ENCODE peak calls at places on chromosome 18, in eight cellular contexts. G, Q, A, Y, V, H, L and U are unnamed samples.

GRCh38 chr18:58225101-58225500 is 181.1 kb downstream of the NEDD4L start:
- DNase-seq in G (no peak), Q (no peak), A (no peak), Y (no peak), V (peak; percentile 62), H (no peak), L (no peak), U (no peak)

GRCh38 chr18:78878335-78878734 is 101.3 kb upstream of the SALL3 start:
- DNase-seq in G (no peak), Q (no peak), A (no peak), Y (no peak), V (no peak), H (no peak), L (no peak), U (no peak)

GRCh38 chr18:75208836-75209128 is 157 bp downstream of the PTGR3 start:
- DNase-seq in G (no peak), Q (peak; percentile 57), A (no peak), Y (no peak), V (no peak), H (peak; percentile 29), L (peak; percentile 64), U (no peak)

GRCh38 chr18:75031717-75032317 is 177.1 kb downstream of the PTGR3 start:
- DNase-seq in G (no peak), Q (no peak), A (no peak), Y (no peak), V (no peak), H (no peak), L (no peak), U (no peak)

GRCh38 chr18:67574749-67575148 is 58.2 kb upstream of the DSEL start:
- DNase-seq in G (no peak), Q (no peak), A (no peak), Y (no peak), V (no peak), H (no peak), L (no peak), U (no peak)

GRCh38 chr18:72458256-72458655 is 85.9 kb downstream of the CBLN2 start:
- DNase-seq in G (no peak), Q (no peak), A (no peak), Y (no peak), V (no peak), H (no peak), L (no peak), U (no peak)

GRCh38 chr18:48826806-48827205 is 124.0 kb downstream of the SMAD7 start:
- DNase-seq in G (no peak), Q (no peak), A (no peak), Y (no peak), V (no peak), H (peak; percentile 14), L (peak; percentile 24), U (peak; percentile 18)

GRCh38 chr18:59049726-59050660 is 89.7 kb upstream of the SEC11C start:
- DNase-seq in G (no peak), Q (no peak), A (peak; percentile 11), Y (no peak), V (no peak), H (no peak), L (no peak), U (no peak)

GRCh38 chr18:30684825-30685481 is 357.6 kb downstream of the DSC3 start:
- DNase-seq in G (no peak), Q (no peak), A (no peak), Y (no peak), V (no peak), H (no peak), L (no peak), U (no peak)

GRCh38 chr18:12271376-12272235 is 17.4 kb downstream of the CIDEA start:
- DNase-seq in G (no peak), Q (peak; percentile 79), A (peak; percentile 86), Y (peak; percentile 72), V (peak; percentile 92), H (peak; percentile 44), L (peak; percentile 68), U (peak; percentile 74)

GRCh38 chr18:33372442-33372841 is 68.1 kb downstream of the CCDC178 start:
- DNase-seq in G (no peak), Q (no peak), A (no peak), Y (no peak), V (no peak), H (no peak), L (no peak), U (no peak)

GRCh38 chr18:55858661-55859111 is 270.7 kb upstream of the TCF4 start:
- DNase-seq in G (no peak), Q (no peak), A (no peak), Y (no peak), V (peak; percentile 71), H (no peak), L (no peak), U (no peak)
- H3K4me3 ChIP-seq in G (peak overlapping the region; percentile 21), Q (peak overlapping the region; percentile 49), A (no peak overlapping the region), Y (no peak overlapping the region), V (peak overlapping the region; percentile 80), H (peak overlapping the region; percentile 27), L (no peak overlapping the region), U (no peak overlapping the region)

DNA sequence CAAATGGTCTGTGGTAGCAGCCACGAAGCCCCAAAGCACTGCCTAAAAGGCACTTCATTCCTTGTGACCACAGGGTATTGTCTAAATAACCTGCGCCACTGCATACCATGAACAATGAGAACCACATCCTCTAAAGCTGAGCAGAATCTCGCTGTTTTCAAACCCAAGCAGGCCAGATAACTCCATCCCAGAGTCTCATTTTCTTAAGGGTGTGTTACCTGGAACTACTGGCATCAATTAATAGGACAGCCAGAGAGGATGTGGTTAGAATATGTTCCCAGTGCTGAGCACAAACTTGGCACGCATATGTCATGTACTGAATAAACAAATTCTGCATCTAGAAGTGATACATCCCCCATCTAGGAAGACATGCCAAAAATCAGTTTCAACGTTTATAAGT is 13.0 kb downstream of the VPS4B start:
- DNase-seq in G (no peak), Q (no peak), A (no peak), Y (no peak), V (no peak), H (no peak), L (no peak), U (no peak)
- H3K36me3 ChIP-seq in G (peaks cover 3% of the 10 kb centered on the region), Q (peaks cover 82% of the 10 kb centered on the region), A (peaks cover 10% of the 10 kb centered on the region), Y (peaks cover 25% of the 10 kb centered on the region), V (peaks cover 52% of the 10 kb centered on the region), H (peaks cover 47% of the 10 kb centered on the region), L (no peaks in the 10 kb centered on the region), U (peaks cover 73% of the 10 kb centered on the region)

DNA sequence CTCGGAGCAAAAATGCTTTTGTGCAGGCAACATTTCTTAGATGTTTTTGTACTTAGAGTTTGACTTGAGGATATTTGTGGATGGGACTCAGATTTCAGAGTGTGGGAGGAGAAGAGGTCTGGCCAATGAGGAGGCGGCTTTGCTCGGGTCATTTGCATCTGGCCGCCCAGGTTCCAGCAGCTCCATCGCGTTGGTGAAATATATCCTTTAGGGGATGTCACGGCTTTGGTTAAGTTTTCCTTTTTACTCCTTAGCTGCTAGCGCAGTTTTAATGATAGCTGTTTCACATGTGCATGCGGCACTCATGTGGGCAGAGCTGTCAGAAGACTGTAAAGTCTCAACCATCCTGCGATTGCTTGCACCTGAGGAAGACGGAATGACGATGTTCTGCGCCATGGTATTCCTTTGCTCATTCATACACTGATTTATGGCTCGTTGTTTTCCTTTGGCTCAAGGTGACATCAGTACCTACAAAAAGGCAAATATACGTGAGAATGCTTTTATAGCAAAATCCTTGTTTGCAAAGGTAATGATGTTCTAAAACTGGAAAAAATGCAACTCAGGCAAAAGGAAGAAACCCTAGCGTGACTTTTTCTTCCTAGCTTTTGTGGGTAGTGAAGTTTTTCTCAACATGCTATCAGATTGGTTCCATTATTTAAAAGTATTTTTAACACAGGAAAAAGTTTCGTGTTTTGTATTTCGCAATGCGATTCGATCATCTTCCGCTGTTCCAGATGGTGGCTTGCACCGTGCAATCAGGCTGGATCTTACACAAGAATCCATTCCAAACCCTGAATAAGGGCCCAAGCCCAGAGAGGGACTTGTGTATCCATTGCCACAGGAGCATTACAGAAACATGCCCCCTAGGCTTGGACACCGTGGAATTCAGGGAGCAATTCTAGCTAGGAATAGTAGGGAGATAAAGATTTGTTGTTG is 70.5 kb upstream of the ZNF516 start:
- DNase-seq in G (peak; percentile 91), Q (peak; percentile 61), A (peak; percentile 85), Y (peak; percentile 52), V (peak; percentile 96), H (peak; percentile 83), L (peak; percentile 79), U (peak; percentile 76)
- H3K4me3 ChIP-seq in G (peak overlapping the region; percentile 41), Q (peak overlapping the region; percentile 38), A (peak overlapping the region; percentile 17), Y (no peak overlapping the region), V (peak overlapping the region; percentile 76), H (peak overlapping the region; percentile 44), L (peak overlapping the region; percentile 27), U (peak overlapping the region; percentile 28)

DNA sequence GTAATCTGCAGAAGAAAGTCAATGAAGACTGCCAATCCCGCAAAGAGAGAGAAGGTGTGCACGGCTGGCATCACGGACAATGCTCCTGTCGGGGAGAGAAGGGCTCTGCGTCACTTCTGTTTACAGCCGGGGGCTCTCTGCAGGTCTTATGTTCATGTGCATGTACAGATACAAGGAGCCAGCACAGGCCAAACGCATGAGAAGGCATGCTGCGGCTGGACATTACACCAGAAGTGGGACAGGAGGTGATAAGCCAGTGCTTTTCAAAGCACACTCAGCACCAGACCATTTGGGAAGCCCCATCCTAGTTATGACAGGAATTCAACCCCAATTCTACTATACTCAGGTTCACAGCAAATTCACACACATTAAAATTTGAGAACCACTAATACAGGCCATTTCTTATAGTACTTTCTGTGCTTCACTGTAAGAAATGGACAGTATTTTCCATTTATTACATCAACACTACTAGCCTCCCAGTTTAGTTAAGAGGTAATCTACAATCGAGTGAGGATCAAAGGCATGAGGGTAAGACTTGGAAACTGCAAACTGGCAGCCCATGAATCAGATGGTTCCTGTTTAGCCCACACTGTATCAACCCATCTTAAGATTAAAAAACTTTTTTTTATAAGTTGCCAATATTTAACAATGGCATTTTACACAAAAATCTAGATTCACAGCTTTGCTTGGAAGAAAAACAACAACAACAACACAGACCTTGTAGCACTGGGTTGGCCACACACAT is 38.2 kb downstream of the RMC1 start:
- DNase-seq in G (no peak), Q (no peak), A (no peak), Y (no peak), V (no peak), H (no peak), L (no peak), U (no peak)
- H3K36me3 ChIP-seq in G (peaks cover 15% of the 10 kb centered on the region), Q (peaks cover 100% of the 10 kb centered on the region), A (no peaks in the 10 kb centered on the region), Y (peaks cover 76% of the 10 kb centered on the region), V (peaks cover 73% of the 10 kb centered on the region), H (peaks cover 98% of the 10 kb centered on the region), L (no peaks in the 10 kb centered on the region), U (peaks cover 100% of the 10 kb centered on the region)

GRCh38 chr18:46261799-46262198 is 157.6 kb downstream of the HAUS1 start:
- DNase-seq in G (no peak), Q (no peak), A (no peak), Y (no peak), V (peak; percentile 43), H (no peak), L (no peak), U (no peak)
- H3K4me3 ChIP-seq in G (no peak overlapping the region), Q (no peak overlapping the region), A (no peak overlapping the region), Y (no peak overlapping the region), V (no peak overlapping the region), H (no peak overlapping the region), L (no peak overlapping the region), U (no peak overlapping the region)

DNA sequence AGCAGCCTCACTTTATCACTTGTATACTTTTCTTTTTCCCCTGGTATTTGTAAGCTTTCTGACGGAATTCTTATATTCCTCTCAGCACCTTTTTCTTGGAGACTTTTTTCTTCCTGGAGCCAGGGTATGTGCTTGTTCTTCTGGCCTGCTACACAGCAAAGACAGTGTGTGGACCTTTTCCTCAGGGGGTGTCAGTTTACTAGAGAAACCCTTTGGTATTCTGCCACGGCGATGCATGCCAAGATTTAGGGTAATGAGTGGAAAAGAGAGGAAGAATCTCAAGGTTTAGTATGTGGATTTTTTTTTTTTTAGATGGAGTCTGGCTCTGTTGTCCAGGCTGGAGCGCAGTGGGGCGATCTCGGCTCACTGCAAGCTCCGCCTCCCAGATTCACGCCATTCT is 152.2 kb downstream of the PHLPP1 start:
- DNase-seq in G (no peak), Q (no peak), A (no peak), Y (no peak), V (no peak), H (no peak), L (no peak), U (no peak)
- H3K36me3 ChIP-seq in G (no peaks in the 10 kb centered on the region), Q (no peaks in the 10 kb centered on the region), A (no peaks in the 10 kb centered on the region), Y (no peaks in the 10 kb centered on the region), V (no peaks in the 10 kb centered on the region), H (no peaks in the 10 kb centered on the region), L (no peaks in the 10 kb centered on the region), U (no peaks in the 10 kb centered on the region)